ENCODE peak calls at places on chromosomes 1 and 21, in eight cellular contexts. Y, R, C, L, X, I, W and Q are unnamed samples.

GRCh38 chr1:11787251-11787803 is 18.4 kb downstream of the MTHFR start:
- DNase-seq in W (peak; percentile 34), X (peak; percentile 71), Y (peak; percentile 66), C (peak; percentile 62), I (no peak), R (no peak), L (peak; percentile 25), Q (no peak)

GRCh38 chr1:204706838-204707509 is 21.4 kb upstream of the LRRN2 start:
- DNase-seq in W (no peak), R (peak; percentile 79), L (no peak), X (no peak), Y (no peak), C (no peak), I (no peak), Q (no peak)

GRCh38 chr1:101284021-101284420 is 47.2 kb downstream of the S1PR1 start:
- DNase-seq in X (no peak), R (no peak), C (no peak), L (no peak), Y (no peak), I (no peak), W (no peak), Q (no peak)

GRCh38 chr1:213273546-213273945 is 222.5 kb downstream of the RPS6KC1 start:
- DNase-seq in L (no peak), I (no peak), W (no peak), C (peak; percentile 7), R (no peak), X (no peak), Y (no peak), Q (no peak)

GRCh38 chr1:204841316-204841715 is 29.3 kb upstream of the NFASC start:
- DNase-seq in C (no peak), I (no peak), Y (no peak), R (no peak), W (no peak), L (no peak), X (no peak), Q (no peak)

GRCh38 chr1:211198111-211198510 is 61.1 kb upstream of the RCOR3 start:
- DNase-seq in X (no peak), L (peak; percentile 41), R (no peak), Y (no peak), W (peak; percentile 51), C (peak; percentile 75), I (no peak), Q (no peak)

GRCh38 chr1:8671313-8671917 is 146.0 kb downstream of the RERE start:
- DNase-seq in I (peak; percentile 33), Y (peak; percentile 48), W (peak; percentile 84), L (peak; percentile 62), C (peak; percentile 62), X (peak; percentile 51), R (no peak), Q (peak; percentile 70)

GRCh38 chr21:46182548-46183336 is 1.5 kb downstream of the SPATC1L start:
- DNase-seq in I (no peak), W (no peak), R (peak; percentile 37), Y (no peak), X (peak; percentile 20), L (no peak), C (no peak), Q (no peak)

GRCh38 chr1:27382950-27383627 is at the start of gene CD164L2:
- DNase-seq in I (no peak), Y (peak; percentile 89), X (peak; percentile 88), C (no peak), W (no peak), R (peak; percentile 90), L (no peak), Q (peak; percentile 34)

GRCh38 chr1:214292317-214292716 is 11.4 kb downstream of the SMYD2 start:
- DNase-seq in Y (no peak), W (peak; percentile 53), L (no peak), R (no peak), C (no peak), X (no peak), I (no peak), Q (no peak)
- H3K4me1 ChIP-seq in Y (no peaks in the 10 kb centered on the region), W (peaks cover 6% of the 10 kb centered on the region), L (peaks cover 30% of the 10 kb centered on the region), R (peaks cover 9% of the 10 kb centered on the region), C (peaks cover 2% of the 10 kb centered on the region), X (no peaks in the 10 kb centered on the region), I (peaks cover 18% of the 10 kb centered on the region), Q (peaks cover 3% of the 10 kb centered on the region)

GRCh38 chr1:49556676-49557234 is 467.0 kb downstream of the AGBL4 start:
- DNase-seq in I (no peak), Y (no peak), L (no peak), R (no peak), C (no peak), X (no peak), W (no peak), Q (no peak)

DNA sequence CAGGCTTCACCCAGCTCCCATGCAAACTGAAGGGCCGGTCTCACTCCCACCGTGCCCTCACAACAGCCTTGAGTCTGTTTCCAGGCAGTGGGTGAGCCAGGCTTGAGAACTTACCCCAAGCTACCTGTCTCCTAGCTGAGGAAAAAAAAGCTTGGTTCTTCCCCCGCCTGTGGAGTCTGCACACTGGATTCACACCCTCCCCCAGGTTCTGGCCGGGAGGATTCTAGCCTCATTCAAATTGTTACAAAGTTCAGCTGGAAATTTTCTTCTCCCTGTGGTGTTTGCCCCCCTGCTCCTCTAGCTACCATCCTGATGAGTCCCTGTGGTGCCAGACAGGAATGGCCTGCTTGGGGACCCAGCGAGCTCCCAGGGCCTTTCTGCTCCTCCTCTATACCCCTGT is 471.7 kb downstream of the AGBL4 start:
- DNase-seq in X (no peak), W (no peak), R (no peak), Y (no peak), L (no peak), I (no peak), C (no peak), Q (no peak)
- H3K9me3 ChIP-seq in X (no peaks in the 10 kb centered on the region), W (peaks cover 8% of the 10 kb centered on the region), R (peaks cover 46% of the 10 kb centered on the region), Y (peaks cover 59% of the 10 kb centered on the region), L (no peaks in the 10 kb centered on the region), I (no peaks in the 10 kb centered on the region), C (no peaks in the 10 kb centered on the region), Q (no peaks in the 10 kb centered on the region)

DNA sequence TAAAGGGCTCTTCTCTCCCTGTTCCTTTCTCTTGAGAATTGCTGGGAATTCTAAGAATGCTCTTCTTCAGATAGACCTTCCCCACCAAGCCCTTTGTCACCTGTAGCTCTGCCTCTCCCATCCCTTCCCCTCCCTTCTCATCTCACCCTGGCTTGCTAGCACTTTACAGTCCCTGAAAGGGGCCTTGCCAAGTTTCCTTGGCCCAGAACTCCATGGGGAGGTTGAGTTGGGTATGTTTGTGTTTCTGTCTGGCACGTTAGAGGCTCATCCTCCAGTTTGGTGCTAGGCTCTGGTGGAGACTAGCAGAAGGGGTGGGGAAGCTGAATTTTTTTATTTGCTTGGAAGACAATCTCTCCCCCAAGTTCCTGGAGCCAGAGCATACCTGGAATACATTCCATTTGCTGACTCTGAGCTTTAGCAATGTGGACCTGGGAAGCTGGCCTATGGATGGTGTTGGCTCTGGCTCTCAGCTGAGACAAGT is 4.9 kb downstream of the CGN start:
- DNase-seq in X (no peak), Y (no peak), R (peak; percentile 67), C (peak; percentile 17), I (no peak), W (no peak), L (no peak), Q (no peak)
- H3K4me1 ChIP-seq in X (peaks cover 3% of the 10 kb centered on the region), Y (peaks cover 5% of the 10 kb centered on the region), R (peaks cover 15% of the 10 kb centered on the region), C (peaks cover 2% of the 10 kb centered on the region), I (peaks cover 33% of the 10 kb centered on the region), W (peaks cover 10% of the 10 kb centered on the region), L (peaks cover 17% of the 10 kb centered on the region), Q (peaks cover 26% of the 10 kb centered on the region)

DNA sequence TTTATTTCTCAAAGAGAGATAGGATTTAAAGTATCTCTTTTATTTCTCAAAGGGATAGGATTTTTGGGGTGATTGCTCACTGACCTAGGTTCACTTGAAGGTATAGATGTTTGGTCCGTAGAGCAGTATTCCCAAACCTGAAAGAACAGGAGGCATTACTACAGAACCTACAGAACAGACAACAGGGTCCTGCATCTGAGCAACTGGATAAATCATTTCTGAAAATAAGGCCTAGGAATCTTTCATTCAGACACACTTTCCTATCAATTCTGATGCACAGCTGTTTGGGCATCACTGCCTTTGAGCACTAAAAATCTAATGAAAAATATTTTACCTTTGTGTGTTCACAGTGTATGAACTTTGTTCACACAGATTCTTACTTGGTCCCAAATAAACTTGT is 17.2 kb upstream of the CLIC6 start:
- DNase-seq in Y (no peak), I (no peak), L (no peak), R (no peak), W (no peak), X (no peak), C (no peak), Q (no peak)
- H3K9me3 ChIP-seq in Y (no peaks in the 10 kb centered on the region), I (no peaks in the 10 kb centered on the region), L (no peaks in the 10 kb centered on the region), R (no peaks in the 10 kb centered on the region), W (peaks cover 10% of the 10 kb centered on the region), X (no peaks in the 10 kb centered on the region), C (no peaks in the 10 kb centered on the region), Q (peaks cover 11% of the 10 kb centered on the region)

GRCh38 chr1:16073490-16074104 is at the start of gene FAM131C:
- DNase-seq in W (no peak), I (peak; percentile 89), R (peak; percentile 49), C (no peak), Y (no peak), L (no peak), X (peak; percentile 28), Q (peak; percentile 27)
- H3K4me1 ChIP-seq in W (peaks cover 13% of the 10 kb centered on the region), I (peaks cover 6% of the 10 kb centered on the region), R (no peaks in the 10 kb centered on the region), C (peaks cover 15% of the 10 kb centered on the region), Y (peaks cover 4% of the 10 kb centered on the region), L (peaks cover 29% of the 10 kb centered on the region), X (peaks cover 4% of the 10 kb centered on the region), Q (peaks cover 18% of the 10 kb centered on the region)

GRCh38 chr21:42819861-42820512 is 59.4 kb downstream of the WDR4 start:
- DNase-seq in I (no peak), R (no peak), C (no peak), Y (no peak), W (no peak), X (peak; percentile 12), L (no peak), Q (no peak)

GRCh38 chr21:42809577-42810440 is 69.5 kb downstream of the WDR4 start:
- DNase-seq in Y (no peak), R (no peak), I (no peak), L (no peak), C (no peak), X (no peak), W (no peak), Q (no peak)

GRCh38 chr21:42818328-42818749 is 61.0 kb downstream of the WDR4 start:
- DNase-seq in L (peak; percentile 38), X (peak; percentile 65), I (peak; percentile 62), R (peak; percentile 63), W (peak; percentile 39), C (peak; percentile 36), Y (peak; percentile 84), Q (peak; percentile 60)

GRCh38 chr21:42811960-42812359 is 67.4 kb downstream of the WDR4 start:
- DNase-seq in R (no peak), X (no peak), C (no peak), I (no peak), L (no peak), Y (no peak), W (no peak), Q (no peak)

DNA sequence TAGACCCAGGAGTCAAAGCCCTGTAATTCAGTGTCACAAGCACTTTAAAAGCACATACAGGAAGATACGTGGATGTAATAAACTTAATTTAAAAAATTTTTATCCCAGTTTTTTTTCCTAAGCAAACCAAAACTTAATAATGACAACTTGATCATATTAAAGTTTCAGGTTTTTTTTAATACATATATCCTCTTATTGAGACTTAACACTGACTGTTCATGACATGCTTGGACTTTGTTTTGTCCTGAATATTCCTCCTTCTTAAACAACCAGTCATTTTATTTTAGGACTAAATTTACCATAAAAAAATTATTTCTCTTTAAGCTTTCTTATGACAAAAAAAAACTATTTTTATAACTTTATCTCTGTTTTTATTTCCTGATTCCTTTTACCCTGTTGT is 64.1 kb downstream of the WDR4 start:
- DNase-seq in X (no peak), L (no peak), W (no peak), R (no peak), Y (no peak), C (no peak), I (no peak), Q (no peak)
- H3K9me3 ChIP-seq in X (no peaks in the 10 kb centered on the region), L (peaks cover 6% of the 10 kb centered on the region), W (peaks cover 3% of the 10 kb centered on the region), R (peaks cover 22% of the 10 kb centered on the region), Y (peaks cover 6% of the 10 kb centered on the region), C (no peaks in the 10 kb centered on the region), I (no peaks in the 10 kb centered on the region), Q (no peaks in the 10 kb centered on the region)